ENCODE peak calls at places on chromosomes 2 and 18, in four cellular contexts. One of them, this sample, is unnamed.

GRCh38 chr2:138124521-138124920 is 160.2 kb downstream of the HNMT start:
- DNase-seq in Panc1: no peak
- DNase-seq in epithelial cell of esophagus: peak
- DNase-seq in GM23248: no peak
- DNase-seq in this sample: no peak

GRCh38 chr18:76619342-76620315 is 124.6 kb upstream of the ZNF516 start:
- DNase-seq in Panc1: no peak
- DNase-seq in epithelial cell of esophagus: peak
- DNase-seq in GM23248: peak
- DNase-seq in this sample: peak

GRCh38 chr2:156800781-156801366 is 364.7 kb downstream of the GPD2 start:
- DNase-seq in Panc1: no peak
- DNase-seq in epithelial cell of esophagus: peak
- DNase-seq in GM23248: no peak
- DNase-seq in this sample: no peak

GRCh38 chr2:100857915-100858314 is 38.0 kb downstream of the NPAS2 start:
- DNase-seq in Panc1: peak
- DNase-seq in epithelial cell of esophagus: peak
- DNase-seq in GM23248: peak
- DNase-seq in this sample: no peak

GRCh38 chr2:102848366-102848839 is 86.6 kb downstream of the TMEM182 start:
- DNase-seq in Panc1: no peak
- DNase-seq in epithelial cell of esophagus: peak
- DNase-seq in GM23248: peak
- DNase-seq in this sample: peak

GRCh38 chr2:76212305-76212985 is 501.7 kb upstream of the GCFC2 start:
- DNase-seq in Panc1: no peak
- DNase-seq in epithelial cell of esophagus: no peak
- DNase-seq in GM23248: no peak
- DNase-seq in this sample: no peak

GRCh38 chr2:62305421-62306176 is 109.7 kb downstream of the B3GNT2 start:
- DNase-seq in Panc1: no peak
- DNase-seq in epithelial cell of esophagus: no peak
- DNase-seq in GM23248: peak
- DNase-seq in this sample: no peak

GRCh38 chr18:11320981-11321380 is 171.6 kb upstream of the PIEZO2 start:
- DNase-seq in Panc1: no peak
- DNase-seq in epithelial cell of esophagus: no peak
- DNase-seq in GM23248: peak
- DNase-seq in this sample: peak

GRCh38 chr2:28869494-28870145 is 489 bp downstream of the TRMT61B start:
- DNase-seq in Panc1: no peak
- DNase-seq in epithelial cell of esophagus: peak
- DNase-seq in GM23248: peak
- DNase-seq in this sample: no peak

GRCh38 chr2:191478754-191479679 is 198.9 kb upstream of the NABP1 start:
- DNase-seq in Panc1: no peak
- DNase-seq in epithelial cell of esophagus: no peak
- DNase-seq in GM23248: peak
- DNase-seq in this sample: no peak

GRCh38 chr2:86785456-86785855 is 5.3 kb downstream of the CD8A start:
- DNase-seq in Panc1: no peak
- DNase-seq in epithelial cell of esophagus: no peak
- DNase-seq in GM23248: no peak
- DNase-seq in this sample: no peak

GRCh38 chr2:129661942-129662341 is 317.5 kb upstream of the RAB6C start:
- DNase-seq in Panc1: no peak
- DNase-seq in epithelial cell of esophagus: no peak
- DNase-seq in GM23248: no peak
- DNase-seq in this sample: no peak

GRCh38 chr2:227038550-227039189 is 125.3 kb downstream of the COL4A4 start:
- DNase-seq in Panc1: no peak
- DNase-seq in epithelial cell of esophagus: no peak
- DNase-seq in GM23248: no peak
- DNase-seq in this sample: no peak

GRCh38 chr2:26687328-26687727 is 5.2 kb upstream of the KCNK3 start:
- DNase-seq in Panc1: no peak
- DNase-seq in epithelial cell of esophagus: no peak
- DNase-seq in GM23248: no peak
- DNase-seq in this sample: peak

GRCh38 chr2:231926180-231926741 is at the start of gene NPPC:
- DNase-seq in Panc1: no peak
- DNase-seq in epithelial cell of esophagus: peak
- DNase-seq in GM23248: peak
- DNase-seq in this sample: peak

GRCh38 chr2:207311316-207312005 is 145.7 kb upstream of the KLF7 start:
- DNase-seq in Panc1: peak
- DNase-seq in epithelial cell of esophagus: peak
- DNase-seq in GM23248: peak
- DNase-seq in this sample: peak

GRCh38 chr18:67783215-67783946 is 266.9 kb upstream of the DSEL start:
- DNase-seq in Panc1: peak
- DNase-seq in epithelial cell of esophagus: peak
- DNase-seq in GM23248: peak
- DNase-seq in this sample: peak

GRCh38 chr2:6957031-6957714 is 40.0 kb downstream of the RNF144A start:
- DNase-seq in Panc1: no peak
- DNase-seq in epithelial cell of esophagus: no peak
- DNase-seq in GM23248: no peak
- DNase-seq in this sample: no peak

GRCh38 chr2:195359043-195359735 is 297.8 kb upstream of the SLC39A10 start:
- DNase-seq in Panc1: no peak
- DNase-seq in epithelial cell of esophagus: no peak
- DNase-seq in GM23248: no peak
- DNase-seq in this sample: no peak

GRCh38 chr18:7855051-7855450 is 287.9 kb downstream of the PTPRM start:
- DNase-seq in Panc1: no peak
- DNase-seq in epithelial cell of esophagus: no peak
- DNase-seq in GM23248: no peak
- DNase-seq in this sample: no peak

GRCh38 chr2:62787381-62787780 is 81.9 kb downstream of the EHBP1 start:
- DNase-seq in Panc1: peak
- DNase-seq in epithelial cell of esophagus: peak
- DNase-seq in GM23248: peak
- DNase-seq in this sample: peak

GRCh38 chr2:107325983-107326786 is 440.2 kb upstream of the ST6GAL2 start:
- DNase-seq in Panc1: no peak
- DNase-seq in epithelial cell of esophagus: no peak
- DNase-seq in GM23248: peak
- DNase-seq in this sample: no peak

GRCh38 chr2:216775043-216775453 is 79.7 kb upstream of the IGFBP5 start:
- DNase-seq in Panc1: no peak
- DNase-seq in epithelial cell of esophagus: peak
- DNase-seq in GM23248: peak
- DNase-seq in this sample: peak

GRCh38 chr2:137952586-137953129 is 11.6 kb upstream of the HNMT start:
- DNase-seq in Panc1: no peak
- DNase-seq in epithelial cell of esophagus: no peak
- DNase-seq in GM23248: no peak
- DNase-seq in this sample: no peak

GRCh38 chr2:63740943-63741342 is 100.8 kb upstream of the UGP2 start:
- DNase-seq in Panc1: no peak
- DNase-seq in epithelial cell of esophagus: no peak
- DNase-seq in GM23248: peak
- DNase-seq in this sample: peak

GRCh38 chr2:108981846-108982245 is 7.2 kb downstream of the EDAR start:
- DNase-seq in Panc1: no peak
- DNase-seq in epithelial cell of esophagus: no peak
- DNase-seq in GM23248: no peak
- DNase-seq in this sample: no peak

GRCh38 chr18:6284300-6284699 is 130.4 kb downstream of the L3MBTL4 start:
- DNase-seq in Panc1: no peak
- DNase-seq in epithelial cell of esophagus: no peak
- DNase-seq in GM23248: no peak
- DNase-seq in this sample: no peak

GRCh38 chr2:105858868-105859693 is 114.4 kb downstream of the NCK2 start:
- DNase-seq in Panc1: no peak
- DNase-seq in epithelial cell of esophagus: peak
- DNase-seq in GM23248: no peak
- DNase-seq in this sample: no peak

GRCh38 chr2:180907731-180908130 is 72.7 kb upstream of the UBE2E3 start:
- DNase-seq in Panc1: no peak
- DNase-seq in epithelial cell of esophagus: peak
- DNase-seq in GM23248: peak
- DNase-seq in this sample: peak

GRCh38 chr18:79772108-79772864 is 25.5 kb upstream of the KCNG2 start:
- DNase-seq in Panc1: no peak
- DNase-seq in epithelial cell of esophagus: no peak
- DNase-seq in GM23248: no peak
- DNase-seq in this sample: no peak

GRCh38 chr2:11344956-11345671 is 678 bp upstream of the ROCK2 start:
- DNase-seq in Panc1: no peak
- DNase-seq in epithelial cell of esophagus: peak
- DNase-seq in GM23248: peak
- DNase-seq in this sample: no peak

GRCh38 chr2:203328735-203329549 is 748 bp downstream of the ABI2 start:
- DNase-seq in Panc1: no peak
- DNase-seq in epithelial cell of esophagus: peak
- DNase-seq in GM23248: peak
- DNase-seq in this sample: peak

DNA sequence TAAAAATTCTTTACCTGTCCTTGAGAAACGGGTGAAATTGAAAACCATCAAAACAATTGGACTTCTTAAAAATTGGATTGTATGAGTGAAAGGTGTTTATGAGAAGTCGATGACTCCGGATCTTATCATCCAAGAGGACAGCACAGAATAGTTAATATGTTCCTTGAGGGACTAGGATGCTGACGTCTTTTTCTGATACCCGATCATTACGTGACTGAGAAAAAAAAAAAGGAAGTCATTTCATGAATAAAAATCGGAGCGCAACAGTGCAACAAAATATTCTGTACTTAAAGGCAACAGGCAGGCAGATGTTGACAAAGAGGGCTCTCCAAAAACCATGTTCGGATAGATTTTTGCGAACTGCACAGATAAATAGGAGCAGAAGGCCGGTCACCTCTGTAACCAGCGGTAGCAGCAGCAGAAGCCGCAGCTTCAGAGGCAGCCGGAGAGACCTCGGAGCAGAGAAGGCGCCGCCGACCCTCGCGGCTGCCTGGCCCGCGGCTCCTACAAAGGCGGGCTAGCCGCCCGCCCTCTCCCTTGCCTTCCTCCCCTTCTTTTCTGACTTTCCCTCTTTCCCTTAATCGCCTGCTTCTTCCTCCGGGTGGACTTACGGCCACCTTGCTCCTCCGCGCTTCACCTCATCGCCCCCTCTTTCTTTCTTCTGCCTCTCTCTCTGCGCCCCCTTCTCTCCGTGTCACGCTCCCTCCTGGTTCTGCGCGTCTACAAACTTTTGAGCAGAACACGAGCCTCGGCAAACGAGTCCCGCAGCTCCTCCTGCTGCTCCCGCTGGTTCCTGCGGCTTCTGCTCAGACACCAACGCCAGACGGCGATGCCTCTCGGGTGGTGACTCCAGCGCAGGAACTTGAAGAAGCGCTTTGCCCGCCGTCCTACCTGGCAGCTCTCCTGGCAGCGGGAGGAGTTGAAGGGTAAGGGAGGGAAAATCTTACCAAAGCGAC is at the start of gene ADCYAP1:
- DNase-seq in Panc1: no peak
- DNase-seq in epithelial cell of esophagus: peak
- DNase-seq in GM23248: peak
- DNase-seq in this sample: no peak
- H3K4me3 ChIP-seq in Panc1: peak
- H3K4me3 ChIP-seq in epithelial cell of esophagus: no peak
- H3K4me3 ChIP-seq in GM23248: no peak
- H3K4me3 ChIP-seq in this sample: no peak

DNA sequence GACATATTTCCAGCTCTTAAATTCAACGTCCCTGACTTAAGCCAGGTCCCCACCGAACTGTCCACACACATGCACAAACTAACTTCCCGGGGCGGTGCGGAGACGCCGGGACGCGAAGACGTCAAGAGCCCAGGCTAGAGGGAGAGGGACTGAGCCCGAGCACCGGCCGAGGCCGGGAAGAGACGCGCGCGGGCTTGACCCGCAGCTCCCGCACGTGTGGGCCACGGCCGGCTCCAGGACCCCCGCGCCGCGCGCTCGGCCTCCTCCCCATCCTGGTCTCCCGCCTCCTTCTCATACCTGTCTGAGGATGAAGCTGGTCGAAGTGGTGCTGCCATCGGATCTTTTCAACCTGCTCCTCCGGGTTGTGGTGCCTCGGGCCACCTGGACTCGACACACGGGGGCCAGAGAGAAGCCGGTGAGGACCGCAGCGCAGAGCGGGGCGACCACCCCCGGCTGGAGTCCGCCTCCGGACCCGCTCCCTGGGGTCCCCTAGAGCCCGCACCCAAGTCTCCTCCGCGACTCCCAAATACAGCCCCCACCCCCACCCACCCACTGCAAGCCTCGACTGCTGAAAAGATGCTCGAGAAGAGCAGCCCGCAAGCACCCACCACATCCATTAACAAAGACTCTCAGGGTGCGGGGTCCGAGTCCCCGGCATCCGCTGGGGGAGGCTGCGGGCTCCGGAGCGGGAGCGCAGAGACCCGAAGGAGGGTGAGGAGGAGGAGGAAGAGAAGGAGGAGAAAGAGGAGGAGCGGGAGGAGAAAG is 629 bp downstream of the CACNB4 start:
- DNase-seq in Panc1: no peak
- DNase-seq in epithelial cell of esophagus: peak
- DNase-seq in GM23248: peak
- DNase-seq in this sample: peak
- H3K4me3 ChIP-seq in Panc1: peak
- H3K4me3 ChIP-seq in epithelial cell of esophagus: peak
- H3K4me3 ChIP-seq in GM23248: peak
- H3K4me3 ChIP-seq in this sample: peak

DNA sequence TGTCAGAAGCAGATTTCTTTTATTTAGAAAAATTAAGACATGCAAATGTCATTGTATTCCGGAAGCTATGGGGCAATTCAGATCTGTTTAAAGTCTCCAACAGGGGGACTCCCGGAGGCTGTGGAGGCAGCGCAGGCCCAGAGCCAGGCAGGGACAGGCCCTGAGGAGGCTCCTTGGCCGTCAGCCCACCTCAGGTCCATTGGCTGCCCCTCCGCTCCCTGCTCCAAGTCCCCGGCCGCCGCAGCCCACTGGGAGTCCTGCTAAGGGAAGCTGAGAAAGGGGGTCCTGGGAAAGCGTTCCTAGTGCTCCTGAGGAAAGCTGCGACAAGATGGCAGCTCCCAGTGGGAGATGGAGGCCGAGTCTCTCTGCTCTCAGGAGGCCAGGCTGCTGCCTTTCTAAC is 20.0 kb upstream of the LYPD6 start:
- DNase-seq in Panc1: no peak
- DNase-seq in epithelial cell of esophagus: no peak
- DNase-seq in GM23248: no peak
- DNase-seq in this sample: no peak
- H3K4me3 ChIP-seq in Panc1: no peak
- H3K4me3 ChIP-seq in epithelial cell of esophagus: no peak
- H3K4me3 ChIP-seq in GM23248: no peak
- H3K4me3 ChIP-seq in this sample: no peak

DNA sequence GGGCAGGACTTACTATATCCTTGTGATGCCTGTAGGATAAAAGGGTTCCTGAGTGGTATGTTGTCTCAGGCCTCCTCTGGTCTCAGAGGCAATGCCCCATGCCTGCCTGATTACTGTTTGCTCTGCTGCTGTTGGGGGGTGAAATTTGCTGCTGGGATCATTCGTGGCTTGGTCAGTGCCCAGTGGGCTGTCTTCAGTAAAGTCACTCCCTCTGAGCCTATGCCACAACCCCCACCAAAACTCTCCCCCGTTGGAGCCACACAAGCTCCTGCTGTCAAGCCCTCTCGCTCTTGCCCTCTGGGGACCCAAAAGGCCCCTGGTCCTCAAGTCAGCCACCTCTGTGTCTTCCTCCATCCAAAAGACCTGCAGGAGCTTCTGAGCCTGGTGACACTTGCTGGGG is 38.6 kb upstream of the TGIF1 start:
- DNase-seq in Panc1: no peak
- DNase-seq in epithelial cell of esophagus: no peak
- DNase-seq in GM23248: no peak
- DNase-seq in this sample: no peak
- H3K4me3 ChIP-seq in Panc1: peak
- H3K4me3 ChIP-seq in epithelial cell of esophagus: no peak
- H3K4me3 ChIP-seq in GM23248: peak
- H3K4me3 ChIP-seq in this sample: no peak

This sample was measured in mammary epithelial cell.